ENCODE peak calls at places on chromosomes 4 and X, in seven cellular contexts. W is spleen, A is hepatocyte, J is bronchial epithelial cell, K is AG10803, V is ovary, D is cardiac fibroblast. E is an unnamed sample.

GRCh38 chrX:70133303-70134115 is at the start of gene IGBP1:
- DNase-seq in K (peak; percentile 83), A (peak; percentile 89), J (peak; percentile 80), W (peak; percentile 93), D (peak; percentile 88), V (peak; percentile 81), E (peak; percentile 89)

GRCh38 chrX:7272301-7272700 is 124.3 kb upstream of the PUDP start:
- DNase-seq in V (no peak), A (no peak), D (no peak), J (no peak), K (peak; percentile 78), W (no peak), E (no peak)

GRCh38 chr4:24244663-24245519 is 339.5 kb downstream of the DHX15 start:
- DNase-seq in K (peak; percentile 6), V (no peak), W (no peak), A (no peak), J (no peak), D (peak; percentile 23), E (no peak)

GRCh38 chrX:110244951-110245480 is 72.9 kb downstream of the AMMECR1 start:
- DNase-seq in V (no peak), W (no peak), A (no peak), K (peak; percentile 32), J (no peak), D (no peak), E (no peak)

GRCh38 chrX:122389005-122389404 is 795.1 kb upstream of the GRIA3 start:
- DNase-seq in J (no peak), V (no peak), A (no peak), D (no peak), K (no peak), W (peak; percentile 68), E (no peak)

GRCh38 chr4:183424109-183424751 is 20.2 kb upstream of the CDKN2AIP start:
- DNase-seq in J (no peak), D (no peak), K (no peak), V (no peak), W (no peak), A (no peak), E (no peak)

GRCh38 chr4:186345184-186345583 is 79.2 kb downstream of the F11 start:
- DNase-seq in V (no peak), D (no peak), K (no peak), J (no peak), A (peak; percentile 11), W (no peak), E (no peak)

GRCh38 chr4:114286275-114286674 is 306.8 kb upstream of the ARSJ start:
- DNase-seq in K (no peak), A (no peak), W (no peak), D (no peak), J (peak; percentile 17), V (no peak), E (peak; percentile 69)

GRCh38 chrX:154750301-154751120 is at the start of gene GAB3:
- DNase-seq in V (no peak), W (peak; percentile 92), K (no peak), J (no peak), A (peak; percentile 47), D (peak; percentile 35), E (no peak)

GRCh38 chr4:20422398-20422797 is 170.7 kb downstream of the SLIT2 start:
- DNase-seq in V (peak; percentile 17), D (peak; percentile 73), A (peak; percentile 71), K (peak; percentile 49), J (peak; percentile 70), W (no peak), E (no peak)

GRCh38 chr4:836003-836511 is 10.1 kb upstream of the CPLX1 start:
- DNase-seq in V (peak; percentile 16), K (no peak), W (peak; percentile 63), A (no peak), D (no peak), J (no peak), E (peak; percentile 81)

GRCh38 chr4:84317513-84317912 is 181.6 kb downstream of the NKX6-1 start:
- DNase-seq in D (no peak), A (no peak), W (no peak), V (no peak), J (no peak), K (no peak), E (no peak)

GRCh38 chr4:15958562-15958961 is 4.4 kb downstream of the FGFBP2 start:
- DNase-seq in J (no peak), A (no peak), D (no peak), V (no peak), W (no peak), K (no peak), E (no peak)

GRCh38 chr4:183986645-183987528 is 81.8 kb downstream of the STOX2 start:
- DNase-seq in V (no peak), J (peak; percentile 75), K (no peak), W (no peak), A (no peak), D (no peak), E (no peak)

GRCh38 chr4:127012549-127012948 is 620.2 kb upstream of the INTU start:
- DNase-seq in D (peak; percentile 3), W (no peak), J (peak; percentile 46), A (no peak), V (no peak), K (peak; percentile 79), E (no peak)

GRCh38 chr4:62898115-62898514 is 1511.1 kb downstream of the TECRL start:
- DNase-seq in V (peak; percentile 11), J (no peak), D (no peak), W (peak; percentile 71), K (no peak), A (no peak), E (no peak)

GRCh38 chr4:3340703-3341088 is 47.9 kb downstream of the RGS12 start:
- DNase-seq in K (no peak), W (no peak), V (no peak), D (no peak), J (peak; percentile 20), A (no peak), E (no peak)

GRCh38 chr4:12929784-12930183 is 554.4 kb downstream of the RAB28 start:
- DNase-seq in J (no peak), V (no peak), A (no peak), W (no peak), K (no peak), D (no peak), E (no peak)

GRCh38 chr4:123741906-123742305 is 345.3 kb downstream of the SPRY1 start:
- DNase-seq in A (no peak), W (no peak), J (no peak), K (no peak), V (no peak), D (peak; percentile 84), E (no peak)

GRCh38 chr4:186728631-186729271 is 5.1 kb upstream of the FAT1 start:
- DNase-seq in D (no peak), W (no peak), A (no peak), J (peak; percentile 97), K (peak; percentile 68), V (no peak), E (no peak)

GRCh38 chrX:65517923-65518322 is 16.7 kb downstream of the LAS1L start:
- DNase-seq in W (no peak), K (no peak), V (no peak), J (no peak), D (no peak), A (no peak), E (no peak)

DNA sequence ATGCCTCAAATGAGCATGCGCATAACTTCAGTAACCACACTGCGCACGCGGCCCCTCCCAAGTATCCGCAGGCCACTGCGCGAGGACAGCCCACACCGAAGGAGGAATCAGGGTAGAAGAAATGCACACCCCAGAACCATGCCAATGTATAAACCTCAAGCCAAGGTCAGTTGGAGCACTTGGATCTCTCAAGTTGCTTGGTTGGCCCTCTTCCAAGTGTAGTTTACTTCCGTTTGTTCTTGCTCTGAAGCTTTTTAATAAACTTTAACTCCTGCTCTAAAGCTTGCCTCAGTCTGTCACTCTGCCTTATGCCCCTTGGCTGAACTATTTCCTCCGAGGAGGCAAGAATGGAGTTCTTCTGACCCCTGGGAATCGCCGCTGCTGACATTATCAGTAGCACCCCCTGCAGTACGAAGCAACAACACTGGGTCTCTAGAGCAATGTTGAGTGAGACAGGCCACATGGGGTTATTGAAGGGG is 22.0 kb upstream of the SPINK2 start:
- DNase-seq in W (peak; percentile 64), A (peak; percentile 28), J (peak; percentile 43), V (peak; percentile 34), K (no peak), D (peak; percentile 59), E (no peak)
- TF ChIP-seq CTCF in W (no peak), A (peak; percentile 5), J (no peak), V (no peak), K (no peak), D (no peak), E (no peak)

GRCh38 chrX:118726887-118727685 is at the start of gene IL13RA1:
- DNase-seq in W (peak; percentile 89), A (peak; percentile 93), V (peak; percentile 82), D (peak; percentile 90), K (peak; percentile 76), J (peak; percentile 62), E (peak; percentile 95)
- TF ChIP-seq CTCF in W (no peak), A (no peak), V (no peak), D (no peak), K (no peak), J (no peak), E (no peak)

DNA sequence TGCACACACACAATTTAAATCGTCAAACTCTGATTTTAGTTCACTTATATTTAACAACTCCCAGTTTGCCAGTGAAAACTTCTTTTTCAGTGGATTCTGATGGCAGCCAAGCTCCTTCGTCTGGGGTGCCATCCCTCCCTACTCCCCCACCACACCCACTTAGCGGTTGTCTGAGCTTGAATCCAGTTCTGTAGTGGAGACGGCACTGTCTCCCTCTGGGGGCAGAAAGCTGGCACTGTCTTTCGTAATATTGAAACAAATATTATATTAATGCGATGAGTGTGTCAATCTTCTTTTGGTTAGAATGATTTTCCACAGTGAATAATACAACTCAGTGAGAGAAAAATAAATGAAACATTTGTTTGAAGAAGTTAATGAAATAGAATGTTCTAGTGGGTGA is 5.4 kb downstream of the MEPE start:
- DNase-seq in V (no peak), K (no peak), W (no peak), A (no peak), J (no peak), D (no peak), E (no peak)
- TF ChIP-seq CTCF in V (no peak), K (peak; percentile 55), W (no peak), A (peak; percentile 38), J (peak; percentile 22), D (peak; percentile 45), E (peak; percentile 80)

DNA sequence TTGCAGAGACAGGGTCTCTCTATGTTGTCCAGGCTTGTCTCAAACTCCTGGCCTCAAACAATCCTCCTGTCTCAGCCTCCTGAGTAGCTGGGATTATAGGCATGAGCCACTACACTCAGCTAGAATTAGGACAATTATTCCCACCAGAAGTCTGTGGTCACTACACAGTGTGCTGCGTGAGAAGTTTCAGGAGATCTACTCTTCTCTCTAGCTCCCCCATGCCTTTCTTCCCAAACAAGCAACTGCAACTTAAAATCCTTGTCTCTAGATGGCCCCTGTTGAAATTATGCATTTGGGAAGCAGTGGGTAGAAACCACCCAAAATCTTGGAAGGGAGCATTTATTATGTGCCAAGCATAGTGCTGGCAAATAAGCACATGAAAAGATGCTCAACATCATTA is 21.1 kb upstream of the MAP7D3 start:
- DNase-seq in D (no peak), J (no peak), W (no peak), A (no peak), K (peak; percentile 23), V (no peak), E (no peak)
- TF ChIP-seq CTCF in D (no peak), J (no peak), W (no peak), A (no peak), K (peak; percentile 27), V (no peak), E (peak; percentile 22)

GRCh38 chrX:35711281-35711680 is 86.9 kb upstream of the MAGEB16 start:
- DNase-seq in K (no peak), D (no peak), A (no peak), J (no peak), W (no peak), V (no peak), E (no peak)
- TF ChIP-seq CTCF in K (no peak), D (no peak), A (no peak), J (no peak), W (no peak), V (no peak), E (no peak)

GRCh38 chrX:54695231-54695630 is 102.8 kb downstream of the ITIH6 start:
- DNase-seq in J (peak; percentile 59), A (peak; percentile 11), D (peak; percentile 41), W (no peak), K (no peak), V (no peak), E (no peak)
- TF ChIP-seq CTCF in J (peak; percentile 6), A (peak; percentile 27), D (no peak), W (no peak), K (no peak), V (no peak), E (peak; percentile 7)